ENCODE peak calls at places on chromosomes 5 and 9, in five cellular contexts. One of them, this sample, is unnamed.

GRCh38 chr5:32274548-32275420 is 38.0 kb downstream of the MTMR12 start:
- DNase-seq in neural progenitor cell: no peak
- DNase-seq in fibroblast of lung: peak; percentile 54
- DNase-seq in A673: no peak
- DNase-seq in BE2C: no peak
- DNase-seq in this sample: no peak

GRCh38 chr5:88830567-88830966 is 52.4 kb downstream of the MEF2C start:
- DNase-seq in neural progenitor cell: no peak
- DNase-seq in fibroblast of lung: no peak
- DNase-seq in A673: no peak
- DNase-seq in BE2C: no peak
- DNase-seq in this sample: no peak

GRCh38 chr5:72600401-72600981 is 93.3 kb upstream of the ZNF366 start:
- DNase-seq in neural progenitor cell: no peak
- DNase-seq in fibroblast of lung: peak; percentile 92
- DNase-seq in A673: no peak
- DNase-seq in BE2C: no peak
- DNase-seq in this sample: no peak

GRCh38 chr5:132679717-132680380 is 6.1 kb downstream of the IL4 start:
- DNase-seq in neural progenitor cell: no peak
- DNase-seq in fibroblast of lung: no peak
- DNase-seq in A673: no peak
- DNase-seq in BE2C: no peak
- DNase-seq in this sample: no peak

GRCh38 chr9:89603629-89604462 is 966 bp upstream of the GADD45G start:
- DNase-seq in neural progenitor cell: peak; percentile 92
- DNase-seq in fibroblast of lung: peak; percentile 40
- DNase-seq in A673: peak; percentile 57
- DNase-seq in BE2C: peak; percentile 89
- DNase-seq in this sample: peak; percentile 93

GRCh38 chr5:65612298-65612907 is 11.7 kb downstream of the TRIM23 start:
- DNase-seq in neural progenitor cell: no peak
- DNase-seq in fibroblast of lung: no peak
- DNase-seq in A673: no peak
- DNase-seq in BE2C: no peak
- DNase-seq in this sample: no peak

GRCh38 chr5:98341038-98341710 is 432.3 kb upstream of the RGMB start:
- DNase-seq in neural progenitor cell: no peak
- DNase-seq in fibroblast of lung: peak; percentile 90
- DNase-seq in A673: no peak
- DNase-seq in BE2C: no peak
- DNase-seq in this sample: no peak

GRCh38 chr5:150503977-150504620 is 3.8 kb upstream of the NDST1 start:
- DNase-seq in neural progenitor cell: no peak
- DNase-seq in fibroblast of lung: no peak
- DNase-seq in A673: no peak
- DNase-seq in BE2C: peak; percentile 66
- DNase-seq in this sample: no peak

GRCh38 chr9:127809562-127810377 is 7.1 kb downstream of the FPGS start:
- DNase-seq in neural progenitor cell: peak; percentile 87
- DNase-seq in fibroblast of lung: no peak
- DNase-seq in A673: no peak
- DNase-seq in BE2C: peak; percentile 59
- DNase-seq in this sample: peak; percentile 99

GRCh38 chr9:93682155-93682968 is 106.0 kb downstream of the PHF2 start:
- DNase-seq in neural progenitor cell: peak; percentile 79
- DNase-seq in fibroblast of lung: peak; percentile 39
- DNase-seq in A673: peak; percentile 71
- DNase-seq in BE2C: peak; percentile 77
- DNase-seq in this sample: peak; percentile 94

GRCh38 chr5:61551637-61552313 is 219.7 kb downstream of the ZSWIM6 start:
- DNase-seq in neural progenitor cell: no peak
- DNase-seq in fibroblast of lung: no peak
- DNase-seq in A673: no peak
- DNase-seq in BE2C: no peak
- DNase-seq in this sample: no peak

GRCh38 chr9:132792547-132792946 is 85.5 kb downstream of the AK8 start:
- DNase-seq in neural progenitor cell: no peak
- DNase-seq in fibroblast of lung: no peak
- DNase-seq in A673: no peak
- DNase-seq in BE2C: no peak
- DNase-seq in this sample: no peak

GRCh38 chr9:83199240-83199639 is 136.3 kb upstream of the RASEF start:
- DNase-seq in neural progenitor cell: peak; percentile 71
- DNase-seq in fibroblast of lung: peak; percentile 19
- DNase-seq in A673: peak; percentile 34
- DNase-seq in BE2C: peak; percentile 74
- DNase-seq in this sample: no peak

GRCh38 chr9:127721391-127721821 is 5.5 kb downstream of the TTC16 start:
- DNase-seq in neural progenitor cell: no peak
- DNase-seq in fibroblast of lung: no peak
- DNase-seq in A673: no peak
- DNase-seq in BE2C: no peak
- DNase-seq in this sample: peak; percentile 61

GRCh38 chr9:72364679-72365524 is at the start of gene ZFAND5:
- DNase-seq in neural progenitor cell: peak; percentile 99
- DNase-seq in fibroblast of lung: peak; percentile 98
- DNase-seq in A673: peak; percentile 97
- DNase-seq in BE2C: peak; percentile 99
- DNase-seq in this sample: peak; percentile 97

GRCh38 chr5:134506054-134507039 is 19.1 kb upstream of the JADE2 start:
- DNase-seq in neural progenitor cell: peak; percentile 51
- DNase-seq in fibroblast of lung: peak; percentile 46
- DNase-seq in A673: no peak
- DNase-seq in BE2C: no peak
- DNase-seq in this sample: peak; percentile 76

GRCh38 chr5:80181618-80182211 is 74.1 kb downstream of the SERINC5 start:
- DNase-seq in neural progenitor cell: no peak
- DNase-seq in fibroblast of lung: no peak
- DNase-seq in A673: no peak
- DNase-seq in BE2C: no peak
- DNase-seq in this sample: no peak

GRCh38 chr5:116097301-116097700 is 12.5 kb downstream of the COMMD10 start:
- DNase-seq in neural progenitor cell: no peak
- DNase-seq in fibroblast of lung: no peak
- DNase-seq in A673: no peak
- DNase-seq in BE2C: no peak
- DNase-seq in this sample: no peak

GRCh38 chr9:99445377-99445891 is 223.4 kb downstream of the SEC61B start:
- DNase-seq in neural progenitor cell: no peak
- DNase-seq in fibroblast of lung: peak; percentile 79
- DNase-seq in A673: no peak
- DNase-seq in BE2C: no peak
- DNase-seq in this sample: no peak

GRCh38 chr5:74945561-74946165 is 79.5 kb upstream of the FAM169A start:
- DNase-seq in neural progenitor cell: no peak
- DNase-seq in fibroblast of lung: no peak
- DNase-seq in A673: no peak
- DNase-seq in BE2C: no peak
- DNase-seq in this sample: no peak

GRCh38 chr5:90871356-90871755 is 312.8 kb downstream of the ADGRV1 start:
- DNase-seq in neural progenitor cell: no peak
- DNase-seq in fibroblast of lung: peak; percentile 23
- DNase-seq in A673: no peak
- DNase-seq in BE2C: no peak
- DNase-seq in this sample: no peak

GRCh38 chr5:137607771-137608170 is 108.6 kb upstream of the SPOCK1 start:
- DNase-seq in neural progenitor cell: no peak
- DNase-seq in fibroblast of lung: no peak
- DNase-seq in A673: no peak
- DNase-seq in BE2C: no peak
- DNase-seq in this sample: no peak
- H3K4me3 ChIP-seq in neural progenitor cell: no peak overlapping the region
- H3K4me3 ChIP-seq in fibroblast of lung: no peak overlapping the region
- H3K4me3 ChIP-seq in A673: no peak overlapping the region
- H3K4me3 ChIP-seq in BE2C: no peak overlapping the region
- H3K4me3 ChIP-seq in this sample: no peak overlapping the region

DNA sequence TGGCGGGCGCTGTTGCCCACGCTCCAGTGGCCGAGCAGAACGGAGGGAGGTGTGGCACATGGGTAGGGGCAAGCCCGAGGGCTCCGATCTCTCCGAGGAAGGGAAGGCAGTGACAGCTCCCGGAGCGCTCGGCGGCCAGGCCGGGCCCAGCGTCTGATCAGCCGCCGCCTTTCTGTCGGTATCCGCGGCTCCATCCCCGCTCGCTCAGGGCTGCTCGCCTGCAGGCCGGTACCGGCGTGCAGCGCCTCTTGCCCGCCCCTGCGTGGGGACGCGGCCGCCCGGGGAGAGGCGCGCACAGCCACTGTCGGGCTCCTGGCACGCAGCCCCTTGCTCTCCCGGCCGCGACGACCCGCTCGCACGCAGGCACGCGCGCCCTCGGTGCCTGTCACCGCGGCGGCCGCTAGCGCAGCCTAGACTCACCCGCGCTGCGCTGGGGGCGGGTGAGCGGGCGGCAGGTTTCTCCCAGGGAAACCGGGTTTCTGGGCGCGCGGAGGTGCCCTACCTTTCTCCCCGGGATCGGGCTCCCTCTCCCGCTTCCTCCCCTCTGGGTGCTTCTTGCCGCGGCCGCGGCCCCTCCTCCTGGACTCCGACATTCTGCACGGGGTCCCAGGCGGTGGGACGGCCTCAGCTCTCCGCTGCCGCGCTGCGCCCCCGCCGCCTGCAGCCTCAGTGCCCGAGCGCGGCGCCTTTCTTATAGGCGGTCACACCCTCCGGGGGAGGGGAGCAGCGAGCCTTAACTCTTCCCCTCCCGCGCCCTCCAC is 108.4 kb downstream of the PSD2 start:
- DNase-seq in neural progenitor cell: peak; percentile 84
- DNase-seq in fibroblast of lung: no peak
- DNase-seq in A673: peak; percentile 27
- DNase-seq in BE2C: peak; percentile 47
- DNase-seq in this sample: peak; percentile 91
- H3K27me3 ChIP-seq in neural progenitor cell: peaks cover 95% of the 10 kb centered on the region
- H3K27me3 ChIP-seq in fibroblast of lung: peaks cover 46% of the 10 kb centered on the region
- H3K27me3 ChIP-seq in A673: peaks cover 56% of the 10 kb centered on the region
- H3K27me3 ChIP-seq in BE2C: peaks cover 7% of the 10 kb centered on the region
- H3K27me3 ChIP-seq in this sample: peaks cover 67% of the 10 kb centered on the region

GRCh38 chr9:84513981-84514380 is 155.5 kb upstream of the NTRK2 start:
- DNase-seq in neural progenitor cell: no peak
- DNase-seq in fibroblast of lung: no peak
- DNase-seq in A673: no peak
- DNase-seq in BE2C: no peak
- DNase-seq in this sample: no peak

GRCh38 chr9:84512493-84512892 is 157.0 kb upstream of the NTRK2 start:
- DNase-seq in neural progenitor cell: no peak
- DNase-seq in fibroblast of lung: no peak
- DNase-seq in A673: no peak
- DNase-seq in BE2C: no peak
- DNase-seq in this sample: no peak

GRCh38 chr9:84514421-84514820 is 155.1 kb upstream of the NTRK2 start:
- DNase-seq in neural progenitor cell: no peak
- DNase-seq in fibroblast of lung: no peak
- DNase-seq in A673: no peak
- DNase-seq in BE2C: no peak
- DNase-seq in this sample: no peak

GRCh38 chr9:84513473-84513872 is 156.1 kb upstream of the NTRK2 start:
- DNase-seq in neural progenitor cell: no peak
- DNase-seq in fibroblast of lung: no peak
- DNase-seq in A673: no peak
- DNase-seq in BE2C: no peak
- DNase-seq in this sample: no peak

DNA sequence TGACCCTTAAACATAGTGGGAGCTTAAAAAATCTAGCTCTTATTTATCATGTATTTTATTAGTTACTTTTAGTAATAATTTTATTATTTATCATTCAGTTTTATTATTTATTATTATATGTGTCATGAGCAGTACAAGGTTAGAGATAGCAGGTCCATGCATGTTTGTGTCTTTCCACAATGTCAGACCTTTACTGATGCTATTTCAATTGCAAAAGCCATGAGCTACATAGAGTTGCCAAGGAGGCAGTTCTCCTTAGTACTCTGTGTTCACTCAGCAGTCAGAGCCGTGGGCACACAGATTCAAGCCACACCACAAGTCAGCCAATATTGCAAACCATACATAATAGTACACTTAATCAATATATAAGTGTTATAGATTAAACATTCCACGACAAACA is 157.9 kb upstream of the NTRK2 start:
- DNase-seq in neural progenitor cell: no peak
- DNase-seq in fibroblast of lung: no peak
- DNase-seq in A673: no peak
- DNase-seq in BE2C: no peak
- DNase-seq in this sample: no peak
- H3K36me3 ChIP-seq in neural progenitor cell: no peaks in the 10 kb centered on the region
- H3K36me3 ChIP-seq in fibroblast of lung: no peaks in the 10 kb centered on the region
- H3K36me3 ChIP-seq in A673: no peaks in the 10 kb centered on the region
- H3K36me3 ChIP-seq in BE2C: no peaks in the 10 kb centered on the region
- H3K36me3 ChIP-seq in this sample: no peaks in the 10 kb centered on the region

DNA sequence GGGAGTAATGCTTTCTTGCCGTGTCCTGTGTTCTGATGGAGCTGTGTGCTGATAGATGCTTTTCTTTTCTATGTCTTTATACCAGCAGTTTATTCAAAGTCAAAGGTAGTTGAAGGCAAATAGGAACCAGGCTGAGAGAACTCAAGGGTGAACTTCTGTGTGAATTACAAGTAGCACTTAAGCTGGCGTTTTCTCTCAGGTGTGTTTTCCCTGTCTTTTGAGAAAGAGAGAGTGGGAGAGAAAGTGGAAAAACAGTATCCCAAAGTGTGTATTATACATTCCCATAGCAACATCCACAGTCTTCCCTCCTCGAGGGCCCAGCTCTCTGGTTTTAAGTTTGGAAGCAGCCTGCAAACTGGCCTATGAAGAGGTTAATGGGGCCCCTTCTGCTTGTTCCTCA is 1.5 kb downstream of the TNFAIP8 start:
- DNase-seq in neural progenitor cell: no peak
- DNase-seq in fibroblast of lung: no peak
- DNase-seq in A673: no peak
- DNase-seq in BE2C: no peak
- DNase-seq in this sample: no peak
- H3K4me3 ChIP-seq in neural progenitor cell: no peak overlapping the region
- H3K4me3 ChIP-seq in fibroblast of lung: peak overlapping the region; percentile 77
- H3K4me3 ChIP-seq in A673: no peak overlapping the region
- H3K4me3 ChIP-seq in BE2C: no peak overlapping the region
- H3K4me3 ChIP-seq in this sample: no peak overlapping the region

This sample was measured in H7.